ENCODE peak calls at places on chromosomes 16 and 17, in ten cellular contexts. D is type B pancreatic cell; Q is renal cortical epithelial cell; W is HEK293T; C is GM12892; L is T-cell; V is HL-60; E is CD4-positive, alpha-beta memory T cell; J is amniotic stem cell; I is MCF 10A. G is an unnamed sample.

GRCh38 chr17:78390241-78391050 is 12.0 kb downstream of the PGS1 start:
- DNase-seq in L (no peak), Q (peak), I (peak), V (no peak), E (no peak), C (no peak), D (no peak), W (peak), J (peak), G (peak)

GRCh38 chr16:52696126-52696525 is 149.2 kb upstream of the TOX3 start:
- DNase-seq in V (no peak), D (no peak), C (no peak), L (no peak), I (no peak), E (no peak), W (no peak), Q (no peak), J (no peak), G (no peak)

GRCh38 chr17:26774291-26775218 is 519.4 kb upstream of the WSB1 start:
- DNase-seq in Q (no peak), E (no peak), C (no peak), V (no peak), L (no peak), W (no peak), J (no peak), I (no peak), D (no peak), G (no peak)

GRCh38 chr16:57884655-57885133 is 82.4 kb upstream of the KIFC3 start:
- DNase-seq in C (no peak), V (no peak), E (no peak), D (no peak), W (no peak), J (no peak), I (no peak), Q (no peak), L (no peak), G (no peak)

GRCh38 chr16:1825864-1826690 is 548 bp downstream of the HAGH start:
- DNase-seq in E (peak), D (no peak), V (peak), L (peak), Q (no peak), J (peak), C (no peak), W (peak), I (peak), G (no peak)

GRCh38 chr17:32936894-32937500 is 9.0 kb downstream of the TMEM98 start:
- DNase-seq in J (no peak), L (peak), I (peak), E (peak), Q (peak), C (peak), V (peak), W (peak), D (peak), G (peak)

GRCh38 chr16:69818811-69819587 is 56.9 kb downstream of the WWP2 start:
- DNase-seq in J (no peak), L (no peak), V (no peak), Q (no peak), E (no peak), C (no peak), D (no peak), I (no peak), W (no peak), G (no peak)

GRCh38 chr17:34252138-34252889 is 2.8 kb upstream of the CCL2 start:
- DNase-seq in Q (peak), D (no peak), J (peak), I (no peak), L (peak), V (peak), W (no peak), E (no peak), C (no peak), G (peak)

GRCh38 chr17:75514299-75515228 is 773 bp downstream of the CASKIN2 start:
- DNase-seq in V (no peak), I (peak), W (no peak), E (no peak), C (no peak), J (no peak), Q (peak), L (no peak), D (no peak), G (no peak)

GRCh38 chr17:27526603-27527002 is 70.4 kb downstream of the KSR1 start:
- DNase-seq in W (no peak), C (no peak), E (no peak), V (peak), J (no peak), Q (no peak), I (no peak), L (peak), D (no peak), G (peak)

GRCh38 chr16:372584-372983 is 2.2 kb upstream of the MRPL28 start:
- DNase-seq in E (no peak), L (no peak), J (no peak), V (no peak), Q (no peak), D (no peak), I (no peak), W (no peak), C (no peak), G (no peak)

GRCh38 chr16:64147941-64148340 is 973.9 kb downstream of the CDH11 start:
- DNase-seq in Q (no peak), C (no peak), V (no peak), J (no peak), D (no peak), I (no peak), L (no peak), W (no peak), E (no peak), G (no peak)

GRCh38 chr17:57976594-57976993 is 11.5 kb downstream of the VEZF1 start:
- DNase-seq in J (no peak), D (no peak), C (no peak), E (no peak), W (no peak), L (no peak), V (no peak), Q (no peak), I (no peak), G (no peak)

GRCh38 chr16:54748611-54749190 is 182.0 kb upstream of the IRX5 start:
- DNase-seq in J (no peak), D (no peak), W (no peak), V (no peak), C (no peak), E (no peak), I (peak), Q (no peak), L (no peak), G (no peak)

GRCh38 chr16:22077700-22078313 is 14.5 kb upstream of the VWA3A start:
- DNase-seq in E (peak), Q (peak), I (peak), V (peak), J (peak), C (peak), W (peak), D (no peak), L (peak), G (peak)

GRCh38 chr17:68310141-68310540 is 18.8 kb downstream of the ARSG start:
- DNase-seq in D (no peak), I (peak), Q (no peak), V (no peak), W (no peak), J (no peak), E (peak), C (no peak), L (no peak), G (peak)

GRCh38 chr16:22191966-22192260 is 14.2 kb upstream of the EEF2K start:
- DNase-seq in C (no peak), I (no peak), W (no peak), V (no peak), E (no peak), Q (no peak), L (peak), J (no peak), D (no peak), G (peak)

GRCh38 chr17:21815352-21816063 is 123.2 kb downstream of the KCNJ18 start:
- DNase-seq in I (no peak), V (no peak), D (no peak), J (no peak), C (no peak), L (no peak), Q (no peak), E (no peak), W (no peak), G (no peak)

GRCh38 chr16:11063432-11064201 is 119.3 kb downstream of the CLEC16A start:
- DNase-seq in J (no peak), W (no peak), D (no peak), Q (no peak), L (no peak), E (no peak), C (no peak), I (no peak), V (no peak), G (no peak)

GRCh38 chr17:41223821-41224220 is 2.6 kb upstream of the KRTAP9-2 start:
- DNase-seq in J (no peak), Q (peak), W (no peak), L (no peak), I (no peak), E (no peak), C (no peak), D (no peak), V (no peak), G (no peak)

GRCh38 chr17:6666077-6666521 is 14.5 kb downstream of the C17orf100 start:
- DNase-seq in I (peak), C (peak), V (peak), L (peak), E (peak), J (peak), Q (peak), W (peak), D (no peak), G (peak)

GRCh38 chr17:79038545-79039135 is 14.7 kb downstream of the C1QTNF1 start:
- DNase-seq in W (no peak), D (no peak), Q (peak), L (no peak), V (no peak), I (peak), E (no peak), C (peak), J (no peak), G (peak)

GRCh38 chr17:68301438-68301959 is 10.2 kb downstream of the ARSG start:
- DNase-seq in L (no peak), I (no peak), W (no peak), E (no peak), D (no peak), C (no peak), J (no peak), V (no peak), Q (no peak), G (peak)

GRCh38 chr16:10878644-10879498 is 1.9 kb downstream of the CIITA start:
- DNase-seq in I (peak), D (no peak), W (no peak), L (no peak), E (peak), Q (peak), J (no peak), V (no peak), C (peak), G (peak)

GRCh38 chr17:31074772-31075538 is 19.8 kb upstream of the NF1 start:
- DNase-seq in L (no peak), W (no peak), I (peak), J (no peak), D (no peak), C (no peak), Q (no peak), E (no peak), V (no peak), G (peak)

GRCh38 chr17:47995241-47995935 is 24.5 kb downstream of the CDK5RAP3 start:
- DNase-seq in W (no peak), I (no peak), E (no peak), J (no peak), V (no peak), C (no peak), Q (no peak), L (no peak), D (no peak), G (no peak)

GRCh38 chr17:38982858-38983746 is 15.9 kb upstream of the FBXO47 start:
- DNase-seq in W (peak), L (peak), D (no peak), I (peak), Q (peak), V (peak), J (peak), E (peak), C (no peak), G (peak)

GRCh38 chr17:27209316-27209715 is 84.6 kb upstream of the WSB1 start:
- DNase-seq in C (no peak), W (no peak), E (no peak), L (no peak), V (no peak), J (no peak), D (no peak), I (no peak), Q (no peak), G (no peak)

GRCh38 chr17:50621562-50621961 is 13.1 kb upstream of the ABCC3 start:
- DNase-seq in C (no peak), V (no peak), D (no peak), J (no peak), I (no peak), L (no peak), W (no peak), Q (no peak), E (no peak), G (peak)

G was measured in choroid plexus epithelial cell.